ENCODE peak calls at places on chromosomes 7 and 10, in seven cellular contexts. One of them, this sample, is unnamed.

GRCh38 chr10:458466-458865 is 231.0 kb downstream of the DIP2C start:
- DNase-seq in effector memory CD4-positive, alpha-beta T cell: no peak
- DNase-seq in uterus: no peak
- DNase-seq in stimulated activated CD8-positive, alpha-beta memory T cell treated with anti-CD3 and anti-CD28 coated beads, Interleukin-2, amount 100 ng/mL, for 1 hour: no peak
- DNase-seq in activated T-helper 1 cell treated with anti-CD3 and anti-CD28 coated beads, Interleukin-2, amount 50 U/mL, for 16 hours: no peak
- DNase-seq in AG09319: no peak
- DNase-seq in brain microvascular endothelial cell: no peak
- DNase-seq in this sample: no peak

GRCh38 chr10:132408367-132408781 is 11.4 kb downstream of the PWWP2B start:
- DNase-seq in stimulated activated CD8-positive, alpha-beta memory T cell treated with anti-CD3 and anti-CD28 coated beads, Interleukin-2, amount 100 ng/mL, for 1 hour: no peak
- DNase-seq in effector memory CD4-positive, alpha-beta T cell: no peak
- DNase-seq in uterus: no peak
- DNase-seq in activated T-helper 1 cell treated with anti-CD3 and anti-CD28 coated beads, Interleukin-2, amount 50 U/mL, for 16 hours: no peak
- DNase-seq in AG09319: no peak
- DNase-seq in brain microvascular endothelial cell: no peak
- DNase-seq in this sample: no peak

GRCh38 chr7:87671-88070 is 104.7 kb upstream of the FAM20C start:
- DNase-seq in effector memory CD4-positive, alpha-beta T cell: no peak
- DNase-seq in uterus: no peak
- DNase-seq in brain microvascular endothelial cell: no peak
- DNase-seq in activated T-helper 1 cell treated with anti-CD3 and anti-CD28 coated beads, Interleukin-2, amount 50 U/mL, for 16 hours: no peak
- DNase-seq in AG09319: no peak
- DNase-seq in stimulated activated CD8-positive, alpha-beta memory T cell treated with anti-CD3 and anti-CD28 coated beads, Interleukin-2, amount 100 ng/mL, for 1 hour: no peak
- DNase-seq in this sample: no peak

GRCh38 chr7:17965600-17965999 is 25.3 kb upstream of the SNX13 start:
- DNase-seq in brain microvascular endothelial cell: peak
- DNase-seq in uterus: no peak
- DNase-seq in stimulated activated CD8-positive, alpha-beta memory T cell treated with anti-CD3 and anti-CD28 coated beads, Interleukin-2, amount 100 ng/mL, for 1 hour: no peak
- DNase-seq in activated T-helper 1 cell treated with anti-CD3 and anti-CD28 coated beads, Interleukin-2, amount 50 U/mL, for 16 hours: no peak
- DNase-seq in AG09319: no peak
- DNase-seq in effector memory CD4-positive, alpha-beta T cell: no peak
- DNase-seq in this sample: no peak

GRCh38 chr7:120156476-120156875 is 116.5 kb upstream of the KCND2 start:
- DNase-seq in uterus: no peak
- DNase-seq in brain microvascular endothelial cell: no peak
- DNase-seq in effector memory CD4-positive, alpha-beta T cell: no peak
- DNase-seq in activated T-helper 1 cell treated with anti-CD3 and anti-CD28 coated beads, Interleukin-2, amount 50 U/mL, for 16 hours: no peak
- DNase-seq in stimulated activated CD8-positive, alpha-beta memory T cell treated with anti-CD3 and anti-CD28 coated beads, Interleukin-2, amount 100 ng/mL, for 1 hour: no peak
- DNase-seq in AG09319: no peak
- DNase-seq in this sample: no peak

GRCh38 chr10:50416885-50417284 is 165.6 kb upstream of the ASAH2 start:
- DNase-seq in uterus: no peak
- DNase-seq in brain microvascular endothelial cell: no peak
- DNase-seq in stimulated activated CD8-positive, alpha-beta memory T cell treated with anti-CD3 and anti-CD28 coated beads, Interleukin-2, amount 100 ng/mL, for 1 hour: no peak
- DNase-seq in effector memory CD4-positive, alpha-beta T cell: no peak
- DNase-seq in AG09319: no peak
- DNase-seq in activated T-helper 1 cell treated with anti-CD3 and anti-CD28 coated beads, Interleukin-2, amount 50 U/mL, for 16 hours: no peak
- DNase-seq in this sample: no peak

GRCh38 chr7:44385384-44386138 is 60.2 kb upstream of the CAMK2B start:
- DNase-seq in AG09319: no peak
- DNase-seq in uterus: no peak
- DNase-seq in brain microvascular endothelial cell: no peak
- DNase-seq in effector memory CD4-positive, alpha-beta T cell: no peak
- DNase-seq in activated T-helper 1 cell treated with anti-CD3 and anti-CD28 coated beads, Interleukin-2, amount 50 U/mL, for 16 hours: no peak
- DNase-seq in stimulated activated CD8-positive, alpha-beta memory T cell treated with anti-CD3 and anti-CD28 coated beads, Interleukin-2, amount 100 ng/mL, for 1 hour: no peak
- DNase-seq in this sample: no peak

GRCh38 chr10:97888641-97889262 is 39.1 kb downstream of the GOLGA7B start:
- DNase-seq in effector memory CD4-positive, alpha-beta T cell: no peak
- DNase-seq in uterus: no peak
- DNase-seq in activated T-helper 1 cell treated with anti-CD3 and anti-CD28 coated beads, Interleukin-2, amount 50 U/mL, for 16 hours: no peak
- DNase-seq in AG09319: peak
- DNase-seq in brain microvascular endothelial cell: peak
- DNase-seq in stimulated activated CD8-positive, alpha-beta memory T cell treated with anti-CD3 and anti-CD28 coated beads, Interleukin-2, amount 100 ng/mL, for 1 hour: no peak
- DNase-seq in this sample: no peak

GRCh38 chr7:138092486-138093028 is 16.3 kb downstream of the AKR1D1 start:
- DNase-seq in brain microvascular endothelial cell: no peak
- DNase-seq in stimulated activated CD8-positive, alpha-beta memory T cell treated with anti-CD3 and anti-CD28 coated beads, Interleukin-2, amount 100 ng/mL, for 1 hour: no peak
- DNase-seq in effector memory CD4-positive, alpha-beta T cell: no peak
- DNase-seq in AG09319: no peak
- DNase-seq in activated T-helper 1 cell treated with anti-CD3 and anti-CD28 coated beads, Interleukin-2, amount 50 U/mL, for 16 hours: no peak
- DNase-seq in uterus: no peak
- DNase-seq in this sample: no peak

GRCh38 chr10:76784076-76784475 is 853.5 kb downstream of the KCNMA1 start:
- DNase-seq in activated T-helper 1 cell treated with anti-CD3 and anti-CD28 coated beads, Interleukin-2, amount 50 U/mL, for 16 hours: no peak
- DNase-seq in uterus: no peak
- DNase-seq in effector memory CD4-positive, alpha-beta T cell: no peak
- DNase-seq in AG09319: no peak
- DNase-seq in stimulated activated CD8-positive, alpha-beta memory T cell treated with anti-CD3 and anti-CD28 coated beads, Interleukin-2, amount 100 ng/mL, for 1 hour: no peak
- DNase-seq in brain microvascular endothelial cell: no peak
- DNase-seq in this sample: no peak